ENCODE peak calls at places on chromosomes 12 and 14, in ten cellular contexts. U is omental fat pad; Y is G401; E is AG04450; M is fibroblast of villous mesenchyme; I is stimulated activated effector memory CD8-positive, alpha-beta T cell treated with anti-CD3 and anti-CD28 coated beads, Interleukin-12 subunit alpha, Interleukin-12 subunit beta, amount 100 ng/mL, for 72 hours; S is HEK293T; G is AG09319; O is HCT116; Z is H7. Q is an unnamed sample.

GRCh38 chr12:27207626-27208413 is 36.3 kb upstream of the STK38L start:
- DNase-seq in U (no peak), Y (no peak), M (peak; percentile 48), G (no peak), E (no peak), O (no peak), Z (no peak), S (no peak), I (peak; percentile 57), Q (peak; percentile 28)

GRCh38 chr12:86945685-86946196 is 689.5 kb upstream of the MGAT4C start:
- DNase-seq in G (no peak), Z (no peak), U (no peak), I (no peak), O (no peak), Y (no peak), M (no peak), E (no peak), S (no peak), Q (no peak)

GRCh38 chr12:80720516-80720915 is 3.8 kb downstream of the MYF5 start:
- DNase-seq in U (no peak), S (no peak), E (no peak), Z (no peak), I (no peak), O (no peak), M (no peak), Y (no peak), G (no peak), Q (no peak)

GRCh38 chr14:68192935-68193334 is 373.4 kb downstream of the RAD51B start:
- DNase-seq in Y (no peak), G (no peak), I (no peak), O (no peak), S (no peak), Z (no peak), U (no peak), E (no peak), M (no peak), Q (no peak)

GRCh38 chr12:113086249-113087164 is 30.0 kb downstream of the DTX1 start:
- DNase-seq in E (no peak), I (no peak), U (no peak), Y (no peak), M (no peak), Z (peak; percentile 76), S (no peak), G (no peak), O (no peak), Q (no peak)

GRCh38 chr14:102579696-102580551 is 12.5 kb upstream of the RCOR1 start:
- DNase-seq in Z (no peak), S (no peak), I (no peak), O (no peak), U (no peak), Y (no peak), G (no peak), E (no peak), M (peak; percentile 92), Q (peak; percentile 70)

GRCh38 chr12:47079365-47079893 is at the start of gene PCED1B:
- DNase-seq in Z (no peak), M (peak; percentile 83), I (peak; percentile 81), G (peak; percentile 49), S (peak; percentile 49), E (no peak), O (no peak), U (no peak), Y (no peak), Q (peak; percentile 72)

GRCh38 chr12:109539508-109539907 is 33.8 kb downstream of the MMAB start:
- DNase-seq in S (no peak), U (no peak), O (no peak), Y (no peak), Z (no peak), M (peak; percentile 54), G (no peak), I (no peak), E (no peak), Q (peak; percentile 32)

GRCh38 chr14:95204705-95205104 is 47.4 kb upstream of the DICER1 start:
- DNase-seq in S (no peak), E (no peak), M (no peak), I (no peak), G (no peak), Y (no peak), U (no peak), Z (no peak), O (no peak), Q (no peak)

GRCh38 chr12:12511021-12511783 is 51.5 kb downstream of the DUSP16 start:
- DNase-seq in I (no peak), U (no peak), Y (no peak), G (no peak), S (no peak), M (no peak), O (no peak), Z (no peak), E (no peak), Q (no peak)

GRCh38 chr14:50038398-50039119 is 77.8 kb downstream of the VCPKMT start:
- DNase-seq in Y (no peak), M (peak; percentile 77), G (peak; percentile 80), S (no peak), U (no peak), I (peak; percentile 89), O (no peak), Z (no peak), E (peak; percentile 74), Q (peak; percentile 91)

GRCh38 chr14:99063620-99064225 is 208.3 kb downstream of the BCL11B start:
- DNase-seq in E (no peak), Y (no peak), U (no peak), S (no peak), M (no peak), Z (no peak), O (no peak), I (no peak), G (no peak), Q (no peak)

GRCh38 chr14:56224691-56225681 is 106.8 kb downstream of the PELI2 start:
- DNase-seq in Y (no peak), G (no peak), O (no peak), M (no peak), Z (no peak), U (no peak), S (no peak), I (no peak), E (no peak), Q (peak; percentile 68)

GRCh38 chr12:55718020-55718419 is 2.2 kb upstream of the RDH5 start:
- DNase-seq in G (no peak), S (no peak), O (no peak), Z (peak; percentile 80), M (no peak), Y (no peak), E (no peak), I (no peak), U (no peak), Q (peak; percentile 31)

GRCh38 chr12:86772688-86773087 is 516.5 kb upstream of the MGAT4C start:
- DNase-seq in M (no peak), O (no peak), I (no peak), Y (no peak), G (no peak), U (no peak), S (no peak), Z (no peak), E (no peak), Q (peak; percentile 46)